ENCODE peak calls at places on chromosomes 16 and 17, in seven cellular contexts. M is upper lobe of right lung; U is SK-N-SH; J is HAP-1; V is naive thymus-derived CD4-positive, alpha-beta T cell; G is psoas muscle; L is ovary. Q is an unnamed sample.

GRCh38 chr16:15854906-15855703 is 1.7 kb downstream of the MYH11 start:
- DNase-seq in M (no peak), U (no peak), J (no peak), V (no peak), G (no peak), L (no peak), Q (no peak)

GRCh38 chr16:87929986-87930385 is 6.3 kb downstream of the CA5A start:
- DNase-seq in M (no peak), U (no peak), J (no peak), V (no peak), G (no peak), L (no peak), Q (no peak)

GRCh38 chr16:30112197-30113030 is 923 bp downstream of the GDPD3 start:
- DNase-seq in M (peak; percentile 81), U (peak; percentile 87), J (peak; percentile 82), V (peak; percentile 35), G (peak; percentile 80), L (peak; percentile 62), Q (no peak)

GRCh38 chr17:9259419-9259818 is 238.1 kb downstream of the NTN1 start:
- DNase-seq in M (no peak), U (no peak), J (no peak), V (no peak), G (no peak), L (no peak), Q (no peak)

GRCh38 chr17:40323731-40324650 is 15.0 kb downstream of the RARA start:
- DNase-seq in M (no peak), U (no peak), J (no peak), V (peak; percentile 70), G (peak; percentile 76), L (peak; percentile 80), Q (no peak)

GRCh38 chr17:14209215-14209614 is 27.4 kb downstream of the CDRT15 start:
- DNase-seq in M (no peak), U (no peak), J (no peak), V (no peak), G (no peak), L (no peak), Q (no peak)

GRCh38 chr17:40555296-40556190 is 9.7 kb downstream of the CCR7 start:
- DNase-seq in M (peak; percentile 45), U (no peak), J (no peak), V (no peak), G (peak; percentile 23), L (peak; percentile 40), Q (peak; percentile 7)

GRCh38 chr16:49615606-49616005 is 240.3 kb downstream of the ZNF423 start:
- DNase-seq in M (no peak), U (no peak), J (no peak), V (no peak), G (no peak), L (no peak), Q (no peak)

GRCh38 chr16:2720719-2721633 is 952 bp upstream of the PRSS27 start:
- DNase-seq in M (peak; percentile 94), U (peak; percentile 98), J (peak; percentile 95), V (peak; percentile 88), G (peak; percentile 92), L (peak; percentile 79), Q (peak; percentile 85)

GRCh38 chr16:86217001-86217890 is 293.1 kb upstream of the FOXF1 start:
- DNase-seq in M (peak; percentile 58), U (no peak), J (no peak), V (no peak), G (no peak), L (no peak), Q (peak; percentile 15)

GRCh38 chr17:38896373-38896954 is 26.6 kb downstream of the LASP1 start:
- DNase-seq in M (no peak), U (no peak), J (no peak), V (no peak), G (no peak), L (no peak), Q (no peak)

GRCh38 chr17:50114849-50115357 is 15.1 kb downstream of the SAMD14 start:
- DNase-seq in M (no peak), U (peak; percentile 79), J (peak; percentile 71), V (peak; percentile 47), G (no peak), L (no peak), Q (no peak)

GRCh38 chr17:50111687-50112655 is 16.8 kb downstream of the PDK2 start:
- DNase-seq in M (no peak), U (peak; percentile 66), J (no peak), V (no peak), G (peak; percentile 88), L (no peak), Q (peak; percentile 58)

GRCh38 chr17:50112694-50113093 is 17.3 kb downstream of the SAMD14 start:
- DNase-seq in M (no peak), U (no peak), J (no peak), V (no peak), G (peak; percentile 76), L (no peak), Q (no peak)

GRCh38 chr17:50114401-50114800 is 15.6 kb downstream of the SAMD14 start:
- DNase-seq in M (no peak), U (no peak), J (no peak), V (no peak), G (no peak), L (no peak), Q (no peak)

DNA sequence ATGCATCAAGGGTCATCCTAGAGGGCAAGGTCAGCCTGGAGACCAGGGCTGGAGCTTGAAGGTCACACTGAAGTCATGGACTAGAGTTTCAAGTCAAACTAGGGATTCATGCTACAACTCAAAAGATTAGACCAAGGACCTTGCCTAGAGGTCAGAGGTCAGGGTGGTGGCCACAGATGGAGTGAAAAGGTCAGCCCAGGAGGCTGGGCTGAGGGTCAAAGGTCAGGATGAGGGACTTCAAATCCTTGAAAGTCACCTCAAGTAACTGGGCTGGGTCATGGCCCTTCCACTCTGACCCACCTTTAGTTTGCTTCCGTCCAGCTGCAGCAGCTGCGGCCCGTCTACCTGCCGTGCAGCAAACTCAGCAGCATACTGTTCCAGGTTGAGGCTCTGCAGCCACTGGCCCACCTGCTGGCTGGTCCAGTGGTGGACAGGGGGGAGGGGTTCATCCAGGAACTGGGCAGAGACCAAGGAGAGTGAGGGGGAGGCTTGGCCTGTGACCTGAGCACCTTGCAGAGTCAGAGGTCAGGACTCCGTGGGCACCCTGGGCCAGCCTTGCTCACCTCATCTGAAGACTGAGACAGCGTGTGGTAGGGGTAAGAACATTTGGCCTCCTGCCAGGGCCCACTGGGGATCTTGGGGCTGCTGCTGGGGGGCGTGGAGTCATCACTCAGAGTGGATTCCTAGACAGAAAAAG is 16.2 kb downstream of the SAMD14 start:
- DNase-seq in M (no peak), U (no peak), J (no peak), V (no peak), G (no peak), L (peak; percentile 66), Q (no peak)
- H3K36me3 ChIP-seq in M (no peaks in the 10 kb centered on the region), U (peaks cover 17% of the 10 kb centered on the region), J (no peaks in the 10 kb centered on the region), V (no peaks in the 10 kb centered on the region), G (no peaks in the 10 kb centered on the region), L (no peaks in the 10 kb centered on the region), Q (peaks cover 5% of the 10 kb centered on the region)

GRCh38 chr16:24810951-24811843 is 34.6 kb upstream of the SLC5A11 start:
- DNase-seq in M (no peak), U (no peak), J (no peak), V (no peak), G (no peak), L (no peak), Q (no peak)
- H3K36me3 ChIP-seq in M (peaks cover 100% of the 10 kb centered on the region), U (peaks cover 82% of the 10 kb centered on the region), J (peaks cover 89% of the 10 kb centered on the region), V (peaks cover 36% of the 10 kb centered on the region), G (peaks cover 18% of the 10 kb centered on the region), L (no peaks in the 10 kb centered on the region), Q (peaks cover 45% of the 10 kb centered on the region)

GRCh38 chr17:80327518-80327917 is 66.9 kb downstream of the RNF213 start:
- DNase-seq in M (peak; percentile 50), U (no peak), J (no peak), V (no peak), G (peak; percentile 28), L (no peak), Q (no peak)

GRCh38 chr17:80328620-80329380 is 68.1 kb downstream of the RNF213 start:
- DNase-seq in M (peak; percentile 57), U (no peak), J (no peak), V (no peak), G (peak; percentile 19), L (no peak), Q (no peak)

GRCh38 chr17:80331820-80332219 is 71.2 kb downstream of the RNF213 start:
- DNase-seq in M (peak; percentile 4), U (no peak), J (no peak), V (no peak), G (no peak), L (no peak), Q (no peak)

DNA sequence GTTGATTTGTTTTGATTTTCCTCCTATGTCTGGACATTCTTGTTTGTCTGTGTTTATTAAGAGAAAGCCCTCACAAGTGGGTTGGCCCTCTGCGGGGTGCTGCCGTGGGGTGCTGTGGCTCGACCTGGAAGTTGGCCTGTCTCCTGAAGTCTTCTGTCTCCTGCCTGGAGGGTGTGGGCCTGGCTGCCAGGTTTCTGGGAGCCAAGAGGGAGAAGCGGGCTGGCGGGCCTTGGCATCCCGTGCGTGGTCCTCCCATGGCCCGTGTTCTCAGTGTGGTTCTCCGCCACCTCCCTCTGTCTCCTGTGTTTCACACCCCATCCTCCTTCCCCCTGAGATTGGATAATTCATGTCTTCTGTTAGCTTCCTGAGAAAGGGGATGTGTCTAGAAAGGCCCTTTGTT is 69.6 kb downstream of the RNF213 start:
- DNase-seq in M (peak; percentile 48), U (no peak), J (no peak), V (no peak), G (peak; percentile 23), L (no peak), Q (no peak)
- H3K36me3 ChIP-seq in M (peaks cover 98% of the 10 kb centered on the region), U (peaks cover 74% of the 10 kb centered on the region), J (peaks cover 33% of the 10 kb centered on the region), V (peaks cover 63% of the 10 kb centered on the region), G (peaks cover 5% of the 10 kb centered on the region), L (no peaks in the 10 kb centered on the region), Q (peaks cover 8% of the 10 kb centered on the region)

DNA sequence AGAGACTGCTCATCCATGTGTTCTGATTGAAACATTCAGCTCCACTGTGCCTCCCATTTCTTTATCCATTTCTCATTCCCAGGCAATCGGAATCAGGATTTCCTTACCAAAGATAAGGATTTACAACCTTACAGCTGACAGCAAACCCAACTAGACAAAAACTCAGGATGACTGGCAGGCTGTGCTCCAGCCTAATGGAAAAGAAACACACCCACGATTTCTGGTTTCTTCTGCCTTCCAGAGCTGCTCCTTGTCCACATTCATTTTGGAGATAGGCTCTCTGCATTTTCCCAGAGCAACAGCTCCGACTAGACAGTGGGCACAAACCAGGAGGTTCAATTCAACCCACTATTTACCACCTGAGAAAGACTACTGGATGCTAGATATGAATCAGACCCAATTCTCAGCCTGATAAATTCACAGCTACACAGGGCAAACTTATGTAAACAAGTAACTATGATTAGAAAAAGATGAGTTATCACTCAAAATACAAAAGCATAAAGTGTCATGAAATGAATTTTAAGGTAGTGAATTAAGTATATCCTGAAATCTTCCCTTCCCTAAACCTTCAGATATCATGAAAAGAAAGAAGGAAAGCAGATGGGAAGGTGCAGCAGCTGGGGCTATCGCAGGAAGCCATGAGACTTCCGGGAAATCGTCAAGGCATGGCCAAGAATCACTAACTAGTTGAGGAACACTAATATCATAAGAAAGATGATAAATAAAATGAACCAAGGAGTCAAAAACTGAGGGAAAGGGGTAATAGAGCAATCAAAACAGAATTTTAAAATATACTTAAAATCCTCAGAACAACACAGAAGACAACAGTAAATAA is 44.8 kb upstream of the CLEC18B start:
- DNase-seq in M (no peak), U (no peak), J (no peak), V (no peak), G (no peak), L (no peak), Q (no peak)
- H3K36me3 ChIP-seq in M (peaks cover 92% of the 10 kb centered on the region), U (peaks cover 74% of the 10 kb centered on the region), J (peaks cover 74% of the 10 kb centered on the region), V (peaks cover 28% of the 10 kb centered on the region), G (peaks cover 14% of the 10 kb centered on the region), L (peaks cover 3% of the 10 kb centered on the region), Q (no peaks in the 10 kb centered on the region)

Q was measured in pancreas.